ENCODE peak calls at places on chromosomes 4 and X, in six cellular contexts. W, C, I, P, S and G are unnamed samples.

GRCh38 chr4:8747467-8747841 is 124.2 kb downstream of the HMX1 start:
- DNase-seq in P (peak; percentile 35), C (no peak), S (no peak), I (no peak), W (no peak), G (no peak)

GRCh38 chr4:183260491-183261151 is 59.5 kb downstream of the CLDN22 start:
- DNase-seq in W (no peak), P (no peak), I (no peak), C (no peak), S (no peak), G (no peak)

GRCh38 chr4:151750156-151750555 is 10.7 kb downstream of the GATB start:
- DNase-seq in I (no peak), C (no peak), S (no peak), P (no peak), W (no peak), G (no peak)

GRCh38 chrX:150486011-150486410 is 82.4 kb upstream of the MTM1 start:
- DNase-seq in C (no peak), W (peak; percentile 44), S (peak; percentile 66), I (peak; percentile 45), P (no peak), G (no peak)

GRCh38 chr4:83114576-83114975 is at the start of gene PLAC8:
- DNase-seq in S (no peak), W (no peak), I (no peak), P (no peak), C (no peak), G (no peak)

GRCh38 chrX:123860506-123860840 is 620 bp downstream of the XIAP start:
- DNase-seq in P (no peak), C (no peak), S (no peak), I (peak; percentile 36), W (peak; percentile 63), G (no peak)

GRCh38 chr4:104722467-104722866 is 227.8 kb upstream of the CXXC4 start:
- DNase-seq in W (no peak), S (no peak), C (no peak), P (no peak), I (no peak), G (no peak)

GRCh38 chr4:77819836-77820679 is 890 bp upstream of the CNOT6L start:
- DNase-seq in P (peak; percentile 96), I (peak; percentile 59), C (peak; percentile 41), S (peak; percentile 90), W (peak; percentile 89), G (peak; percentile 90)

GRCh38 chr4:122746485-122746965 is 14.0 kb downstream of the BBS12 start:
- DNase-seq in W (no peak), P (no peak), I (no peak), C (no peak), S (no peak), G (no peak)

GRCh38 chrX:65451663-65452062 is 82.9 kb downstream of the LAS1L start:
- DNase-seq in P (no peak), S (peak; percentile 13), I (no peak), C (no peak), W (peak; percentile 19), G (no peak)

GRCh38 chrX:96700625-96701024 is 16.0 kb downstream of the DIAPH2 start:
- DNase-seq in C (no peak), S (no peak), W (no peak), I (no peak), P (no peak), G (no peak)

GRCh38 chr4:73822812-73823480 is 13.5 kb upstream of the CXCL6 start:
- DNase-seq in W (no peak), C (no peak), P (no peak), S (no peak), I (no peak), G (no peak)

GRCh38 chr4:91226838-91227237 is 1076.9 kb upstream of the GRID2 start:
- DNase-seq in W (no peak), S (no peak), C (no peak), I (no peak), P (no peak), G (no peak)

GRCh38 chr4:71377561-71377960 is 38.7 kb downstream of the SLC4A4 start:
- DNase-seq in I (peak; percentile 2), S (no peak), P (no peak), W (peak; percentile 13), C (no peak), G (no peak)

GRCh38 chr4:6582889-6583504 is 8.0 kb downstream of the MAN2B2 start:
- DNase-seq in W (peak; percentile 27), C (no peak), I (peak; percentile 31), S (peak; percentile 56), P (no peak), G (no peak)

GRCh38 chrX:94178145-94178790 is 504.3 kb downstream of the FAM133A start:
- DNase-seq in W (no peak), S (no peak), I (no peak), C (no peak), P (no peak), G (no peak)

GRCh38 chr4:30789219-30789671 is 69.1 kb downstream of the PCDH7 start:
- DNase-seq in I (no peak), W (peak; percentile 45), C (no peak), P (no peak), S (no peak), G (no peak)

GRCh38 chr4:92199135-92199534 is 104.6 kb upstream of the GRID2 start:
- DNase-seq in W (no peak), P (no peak), S (no peak), C (no peak), I (no peak), G (no peak)

GRCh38 chr4:26116057-26116456 is 202.0 kb downstream of the SMIM20 start:
- DNase-seq in C (no peak), P (no peak), I (no peak), W (no peak), S (no peak), G (no peak)

GRCh38 chrX:15334561-15334960 is 762 bp downstream of the PIGA start:
- DNase-seq in C (no peak), S (no peak), W (no peak), I (no peak), P (no peak), G (no peak)

GRCh38 chrX:40170830-40171512 is 73.2 kb upstream of the BCOR start:
- DNase-seq in P (peak; percentile 34), C (no peak), I (no peak), W (no peak), S (peak; percentile 86), G (no peak)

GRCh38 chrX:153564047-153564606 is 34.8 kb downstream of the CCNQ start:
- DNase-seq in C (no peak), W (no peak), I (no peak), S (no peak), P (no peak), G (no peak)

GRCh38 chr4:723706-724105 is 18.1 kb downstream of the PCGF3 start:
- DNase-seq in C (no peak), W (no peak), S (no peak), P (no peak), I (no peak), G (no peak)

GRCh38 chr4:148563684-148564083 is 121.5 kb upstream of the NR3C2 start:
- DNase-seq in W (no peak), C (no peak), I (no peak), S (no peak), P (no peak), G (no peak)

GRCh38 chr4:58749206-58749605 is 1639.0 kb upstream of the IGFBP7 start:
- DNase-seq in C (no peak), P (no peak), W (no peak), I (no peak), S (no peak), G (no peak)

GRCh38 chrX:2782778-2783177 is 30.9 kb downstream of the XG start:
- DNase-seq in W (no peak), C (no peak), S (no peak), I (no peak), P (no peak), G (no peak)

GRCh38 chr4:10831727-10832408 is 147.3 kb upstream of the CLNK start:
- DNase-seq in W (no peak), I (no peak), P (no peak), S (no peak), C (no peak), G (no peak)
- TF ChIP-seq CTCF in W (no peak), I (no peak), P (no peak), S (no peak), C (no peak), G (no peak)

DNA sequence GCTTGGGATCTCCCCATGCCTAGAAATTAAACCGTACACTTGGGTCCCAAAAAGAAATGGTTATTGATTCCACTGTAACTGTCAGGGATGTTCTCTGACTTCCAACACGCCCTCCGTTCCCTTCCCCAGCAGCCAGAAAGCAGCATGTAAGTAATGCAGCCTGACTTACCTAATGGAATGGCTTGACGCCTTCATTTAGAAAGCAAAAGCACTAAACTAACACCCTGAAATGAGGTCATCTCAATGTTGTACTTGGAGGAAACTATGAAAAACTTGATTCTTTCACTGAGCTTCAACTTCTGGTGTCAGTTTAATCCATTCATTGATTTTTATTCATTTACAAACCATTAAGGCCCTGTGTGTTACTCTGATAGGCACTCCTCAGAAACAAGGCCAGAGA is 110.8 kb upstream of the NOCT start:
- DNase-seq in C (no peak), I (no peak), P (no peak), S (no peak), W (no peak), G (no peak)
- TF ChIP-seq CTCF in C (no peak), I (no peak), P (no peak), S (no peak), W (no peak), G (no peak)

GRCh38 chr4:142567620-142568451 is 278.3 kb downstream of the INPP4B start:
- DNase-seq in I (no peak), C (peak; percentile 62), P (no peak), S (no peak), W (no peak), G (no peak)
- TF ChIP-seq CTCF in I (no peak), C (no peak), P (no peak), S (no peak), W (no peak), G (no peak)

DNA sequence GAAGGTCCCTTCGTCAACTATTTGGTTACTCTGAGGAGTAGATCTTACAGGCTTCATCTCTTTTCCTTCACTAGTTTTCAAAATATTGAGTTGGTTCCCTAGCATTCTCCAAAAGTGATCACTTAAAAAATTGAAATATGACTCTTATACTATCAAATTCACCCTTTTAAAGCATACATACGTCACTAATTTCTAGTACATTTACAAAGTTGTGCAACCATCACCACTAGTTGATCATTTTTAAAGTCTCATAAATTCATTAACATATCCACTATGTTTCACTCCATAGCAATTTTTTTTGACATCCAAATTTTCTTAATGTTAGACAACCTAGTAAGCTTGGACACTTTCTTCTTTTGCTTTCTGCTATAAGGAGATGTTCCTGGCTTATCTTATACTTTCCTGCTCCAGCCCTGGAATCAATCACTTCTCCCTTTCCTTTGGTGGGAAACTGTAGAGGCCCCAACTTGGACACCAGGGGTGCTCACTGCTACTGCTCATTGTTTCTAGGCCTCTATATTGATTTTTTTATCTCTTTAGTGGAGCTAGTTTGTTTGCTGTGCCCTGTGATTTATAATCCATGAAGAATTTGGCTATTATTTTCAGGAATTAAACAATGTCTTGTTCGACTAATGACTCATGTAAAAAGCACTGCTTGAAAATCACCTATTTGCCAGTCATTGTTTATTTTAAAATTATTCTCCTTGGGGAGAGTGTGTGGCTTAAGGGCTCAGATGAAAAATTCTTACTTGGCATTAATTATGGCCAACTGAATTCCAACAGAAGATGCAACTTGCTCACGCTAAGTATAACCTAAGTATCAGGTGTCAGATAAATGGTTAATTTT is 4.0 kb upstream of the ZFX start:
- DNase-seq in P (no peak), C (no peak), S (no peak), I (peak; percentile 64), W (peak; percentile 48), G (no peak)
- TF ChIP-seq CTCF in P (no peak), C (peak; percentile 19), S (no peak), I (no peak), W (no peak), G (peak; percentile 52)

GRCh38 chr4:38223801-38224236 is 263.6 kb downstream of the PTTG2 start:
- DNase-seq in W (no peak), S (no peak), P (peak; percentile 73), C (no peak), I (no peak), G (no peak)
- TF ChIP-seq CTCF in W (no peak), S (no peak), P (no peak), C (no peak), I (no peak), G (no peak)